ENCODE peak calls at places on chromosomes 1 and 21, in eight cellular contexts. U, O, Z, W, X, J, F and H are unnamed samples.

GRCh38 chr1:107358611-107359342 is 217.9 kb downstream of the NTNG1 start:
- DNase-seq in U (no peak), O (no peak), Z (no peak), W (no peak), X (no peak), J (no peak), F (no peak), H (no peak)

GRCh38 chr1:47934243-47934805 is 62.9 kb downstream of the TRABD2B start:
- DNase-seq in U (peak), O (no peak), Z (no peak), W (no peak), X (no peak), J (no peak), F (peak), H (no peak)

GRCh38 chr1:3265800-3266485 is 188.5 kb upstream of the ARHGEF16 start:
- DNase-seq in U (no peak), O (no peak), Z (no peak), W (no peak), X (no peak), J (no peak), F (no peak), H (no peak)

GRCh38 chr1:2344121-2344681 is 47.2 kb downstream of the MORN1 start:
- DNase-seq in U (no peak), O (no peak), Z (no peak), W (no peak), X (peak), J (no peak), F (no peak), H (no peak)

GRCh38 chr1:38221006-38221649 is 174.5 kb upstream of the POU3F1 start:
- DNase-seq in U (no peak), O (no peak), Z (peak), W (no peak), X (peak), J (no peak), F (no peak), H (no peak)

GRCh38 chr1:207076181-207076949 is 12.3 kb upstream of the C4BPB start:
- DNase-seq in U (no peak), O (no peak), Z (no peak), W (no peak), X (no peak), J (no peak), F (no peak), H (no peak)

GRCh38 chr1:78146137-78146822 is 100.5 kb downstream of the GIPC2 start:
- DNase-seq in U (no peak), O (no peak), Z (no peak), W (no peak), X (no peak), J (no peak), F (no peak), H (no peak)

GRCh38 chr1:51960262-51960661 is 30.2 kb downstream of the RAB3B start:
- DNase-seq in U (peak), O (no peak), Z (no peak), W (no peak), X (no peak), J (no peak), F (no peak), H (no peak)

GRCh38 chr1:3373700-3374405 is 80.6 kb upstream of the ARHGEF16 start:
- DNase-seq in U (no peak), O (no peak), Z (no peak), W (no peak), X (no peak), J (no peak), F (no peak), H (no peak)

GRCh38 chr1:232166942-232167341 is 463.0 kb downstream of the SIPA1L2 start:
- DNase-seq in U (peak), O (no peak), Z (no peak), W (no peak), X (peak), J (no peak), F (no peak), H (no peak)

GRCh38 chr1:156465747-156466365 is 34.7 kb downstream of the MEF2D start:
- DNase-seq in U (peak), O (no peak), Z (peak), W (no peak), X (peak), J (no peak), F (no peak), H (no peak)

GRCh38 chr1:47326271-47326670 is 7.3 kb upstream of the CMPK1 start:
- DNase-seq in U (no peak), O (no peak), Z (no peak), W (no peak), X (no peak), J (no peak), F (no peak), H (no peak)

GRCh38 chr1:237975903-237976302 is 85.2 kb upstream of the ZP4 start:
- DNase-seq in U (no peak), O (no peak), Z (no peak), W (no peak), X (no peak), J (no peak), F (no peak), H (no peak)

GRCh38 chr21:36913247-36914169 is 53.0 kb downstream of the HLCS start:
- DNase-seq in U (no peak), O (no peak), Z (no peak), W (no peak), X (no peak), J (no peak), F (no peak), H (no peak)

GRCh38 chr21:36915701-36916075 is 50.8 kb downstream of the HLCS start:
- DNase-seq in U (no peak), O (no peak), Z (no peak), W (no peak), X (no peak), J (no peak), F (no peak), H (no peak)

GRCh38 chr21:36915014-36915700 is 51.3 kb downstream of the HLCS start:
- DNase-seq in U (no peak), O (peak), Z (no peak), W (no peak), X (no peak), J (no peak), F (no peak), H (no peak)

GRCh38 chr21:36916718-36917117 is 49.8 kb downstream of the HLCS start:
- DNase-seq in U (no peak), O (no peak), Z (no peak), W (no peak), X (no peak), J (no peak), F (no peak), H (no peak)

DNA sequence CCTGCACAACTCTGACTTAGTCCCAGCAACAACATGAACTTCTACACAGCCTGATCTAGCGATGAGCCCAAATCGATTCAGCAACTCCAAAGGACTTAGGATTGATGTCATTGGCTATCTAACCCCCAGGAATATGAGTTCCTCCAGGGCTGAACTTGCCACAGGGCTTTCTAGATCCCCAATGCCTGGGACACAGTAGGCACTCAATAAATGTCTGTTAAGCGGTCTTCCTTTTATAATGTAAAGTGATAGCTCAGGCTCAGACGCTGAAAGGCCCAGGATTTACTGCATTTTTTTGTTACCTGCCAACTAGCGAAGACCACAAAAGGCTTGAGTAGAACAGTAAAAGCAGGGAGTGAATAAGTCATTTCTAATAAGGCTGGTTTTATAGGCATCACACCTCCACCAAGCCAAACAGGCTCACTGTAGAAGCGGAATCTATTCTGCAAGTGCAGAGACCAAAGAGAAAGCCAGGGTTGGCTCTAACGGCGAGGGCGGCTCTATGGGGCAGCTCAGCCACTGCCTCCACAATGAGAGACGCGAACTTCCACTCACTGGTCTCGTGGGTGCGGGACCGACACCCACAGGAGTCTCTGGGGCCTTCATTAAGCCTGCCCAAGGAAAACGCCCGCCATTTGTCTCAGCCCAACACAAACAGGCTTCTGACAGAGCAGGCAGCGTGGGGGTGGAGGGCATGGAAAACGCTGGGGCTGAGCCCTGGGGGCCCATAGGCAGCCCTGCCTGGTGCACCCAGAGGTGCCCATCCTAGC is 52.0 kb downstream of the HLCS start:
- DNase-seq in U (no peak), O (no peak), Z (no peak), W (no peak), X (no peak), J (no peak), F (no peak), H (no peak)
- H3K27ac ChIP-seq in U (no peak), O (no peak), Z (no peak), W (no peak), X (no peak), J (peak), F (no peak), H (no peak)

DNA sequence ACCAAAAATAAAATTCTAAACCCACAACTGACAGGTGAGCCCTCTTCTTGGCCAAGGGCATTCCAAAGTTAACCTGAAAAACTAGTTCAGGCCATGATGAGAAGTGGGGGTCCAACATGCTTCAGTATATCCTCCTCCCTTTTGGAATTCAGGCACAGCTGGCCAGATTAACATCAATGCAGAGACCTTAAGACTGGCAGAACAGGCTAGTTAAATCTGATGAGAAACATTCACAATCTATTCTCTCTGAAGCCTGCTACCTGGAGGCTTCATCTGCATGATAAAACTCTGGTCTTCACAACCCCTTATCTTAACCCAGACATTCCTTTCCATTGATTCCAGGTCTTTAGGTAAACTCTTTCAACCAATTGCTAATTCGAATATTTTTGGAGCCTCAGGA is 26.7 kb upstream of the ZBTB8B start:
- DNase-seq in U (peak), O (no peak), Z (no peak), W (no peak), X (no peak), J (no peak), F (no peak), H (no peak)
- H3K27ac ChIP-seq in U (peak), O (no peak), Z (no peak), W (no peak), X (no peak), J (no peak), F (no peak), H (no peak)

GRCh38 chr1:17423781-17424245 is 15.7 kb downstream of the RCC2 start:
- DNase-seq in U (no peak), O (no peak), Z (no peak), W (no peak), X (no peak), J (no peak), F (peak), H (peak)

GRCh38 chr1:17422461-17422860 is 17.0 kb downstream of the RCC2 start:
- DNase-seq in U (no peak), O (no peak), Z (no peak), W (no peak), X (no peak), J (no peak), F (no peak), H (no peak)

GRCh38 chr1:17416389-17416788 is 23.1 kb downstream of the RCC2 start:
- DNase-seq in U (no peak), O (no peak), Z (no peak), W (no peak), X (no peak), J (no peak), F (no peak), H (no peak)

GRCh38 chr1:17420361-17420760 is 19.1 kb downstream of the RCC2 start:
- DNase-seq in U (no peak), O (no peak), Z (no peak), W (no peak), X (no peak), J (no peak), F (no peak), H (no peak)

GRCh38 chr1:17419626-17420328 is 19.7 kb downstream of the RCC2 start:
- DNase-seq in U (peak), O (peak), Z (peak), W (no peak), X (no peak), J (peak), F (peak), H (peak)
- H3K27ac ChIP-seq in U (no peak), O (no peak), Z (no peak), W (no peak), X (no peak), J (no peak), F (peak), H (peak)

DNA sequence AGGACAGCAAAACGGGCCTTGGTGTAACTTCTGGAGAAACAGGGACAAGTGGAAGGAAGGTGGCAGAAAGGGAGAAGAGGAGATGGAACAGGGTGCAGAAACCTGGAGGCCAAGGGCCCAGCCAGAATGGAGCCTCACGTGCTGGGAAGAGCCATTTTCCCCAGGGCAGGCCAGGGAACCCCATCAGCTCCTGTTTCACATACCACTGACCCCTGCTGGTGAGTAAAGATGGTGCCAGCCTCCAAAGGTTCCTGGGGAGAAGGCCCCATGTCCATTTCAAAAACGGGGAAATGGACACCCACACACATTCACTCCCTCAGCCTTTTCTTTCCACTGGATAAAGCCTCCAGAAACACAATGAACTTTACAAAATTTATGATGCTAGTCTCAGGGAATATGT is 57.6 kb upstream of the JUN start:
- DNase-seq in U (peak), O (no peak), Z (no peak), W (no peak), X (no peak), J (no peak), F (no peak), H (no peak)
- H3K27ac ChIP-seq in U (no peak), O (no peak), Z (no peak), W (no peak), X (no peak), J (peak), F (no peak), H (no peak)

DNA sequence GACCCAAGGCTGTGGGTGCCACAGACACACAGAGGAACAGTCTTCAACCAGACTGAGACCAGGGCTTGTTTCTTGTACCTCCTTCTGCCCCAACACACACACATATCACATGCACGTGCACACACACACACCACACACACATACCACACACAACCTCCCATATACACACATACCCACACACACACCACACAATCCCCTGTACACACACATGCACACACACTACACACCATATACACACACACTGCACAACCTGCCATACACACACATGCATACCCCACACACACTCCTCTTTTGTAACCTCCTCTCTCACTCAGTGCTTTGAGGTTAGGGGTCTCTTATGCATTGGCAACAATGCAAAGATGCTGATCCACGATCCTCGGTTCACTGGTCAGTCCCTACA is 217.0 kb downstream of the AJAP1 start:
- DNase-seq in U (no peak), O (no peak), Z (no peak), W (no peak), X (no peak), J (no peak), F (no peak), H (no peak)
- H3K27ac ChIP-seq in U (no peak), O (no peak), Z (no peak), W (no peak), X (no peak), J (no peak), F (no peak), H (no peak)